ENCODE peak calls at places on chromosomes 16 and 17, in nine cellular contexts. One of them, this sample, is unnamed.

GRCh38 chr17:79841369-79842135 is 2.3 kb upstream of the CBX4 start:
- DNase-seq in left lung: no peak
- DNase-seq in iPS DF 6.9: no peak
- DNase-seq in small intestine: no peak
- DNase-seq in body of pancreas: no peak
- DNase-seq in tibial nerve: no peak
- DNase-seq in mesendoderm: no peak
- DNase-seq in GM23248: no peak
- DNase-seq in brain microvascular endothelial cell: no peak
- DNase-seq in this sample: no peak

GRCh38 chr16:22214893-22215292 is 8.8 kb downstream of the EEF2K start:
- DNase-seq in left lung: no peak
- DNase-seq in iPS DF 6.9: no peak
- DNase-seq in small intestine: no peak
- DNase-seq in body of pancreas: no peak
- DNase-seq in tibial nerve: no peak
- DNase-seq in mesendoderm: no peak
- DNase-seq in GM23248: no peak
- DNase-seq in brain microvascular endothelial cell: no peak
- DNase-seq in this sample: no peak

GRCh38 chr16:68486671-68487495 is 38.6 kb upstream of the SMPD3 start:
- DNase-seq in left lung: no peak
- DNase-seq in iPS DF 6.9: no peak
- DNase-seq in small intestine: peak; percentile 94
- DNase-seq in body of pancreas: no peak
- DNase-seq in tibial nerve: no peak
- DNase-seq in mesendoderm: no peak
- DNase-seq in GM23248: no peak
- DNase-seq in brain microvascular endothelial cell: no peak
- DNase-seq in this sample: no peak

GRCh38 chr17:59892251-59892848 is 393 bp downstream of the TUBD1 start:
- DNase-seq in left lung: peak; percentile 84
- DNase-seq in iPS DF 6.9: peak; percentile 25
- DNase-seq in small intestine: no peak
- DNase-seq in body of pancreas: no peak
- DNase-seq in tibial nerve: no peak
- DNase-seq in mesendoderm: no peak
- DNase-seq in GM23248: no peak
- DNase-seq in brain microvascular endothelial cell: no peak
- DNase-seq in this sample: no peak

GRCh38 chr17:40071720-40072480 is 9.1 kb downstream of the THRA start:
- DNase-seq in left lung: peak; percentile 89
- DNase-seq in iPS DF 6.9: no peak
- DNase-seq in small intestine: peak; percentile 91
- DNase-seq in body of pancreas: peak; percentile 87
- DNase-seq in tibial nerve: peak; percentile 79
- DNase-seq in mesendoderm: no peak
- DNase-seq in GM23248: peak; percentile 51
- DNase-seq in brain microvascular endothelial cell: no peak
- DNase-seq in this sample: no peak

GRCh38 chr16:2031081-2031577 is 4.4 kb downstream of the NHERF2 start:
- DNase-seq in left lung: no peak
- DNase-seq in iPS DF 6.9: no peak
- DNase-seq in small intestine: no peak
- DNase-seq in body of pancreas: no peak
- DNase-seq in tibial nerve: no peak
- DNase-seq in mesendoderm: no peak
- DNase-seq in GM23248: no peak
- DNase-seq in brain microvascular endothelial cell: no peak
- DNase-seq in this sample: no peak

GRCh38 chr16:642189-643049 is 791 bp downstream of the MCRIP2 start:
- DNase-seq in left lung: peak; percentile 91
- DNase-seq in iPS DF 6.9: no peak
- DNase-seq in small intestine: peak; percentile 74
- DNase-seq in body of pancreas: peak; percentile 85
- DNase-seq in tibial nerve: no peak
- DNase-seq in mesendoderm: peak; percentile 23
- DNase-seq in GM23248: peak; percentile 64
- DNase-seq in brain microvascular endothelial cell: no peak
- DNase-seq in this sample: no peak

GRCh38 chr16:80518436-80518835 is 22.4 kb upstream of the DYNLRB2 start:
- DNase-seq in left lung: no peak
- DNase-seq in iPS DF 6.9: no peak
- DNase-seq in small intestine: no peak
- DNase-seq in body of pancreas: no peak
- DNase-seq in tibial nerve: no peak
- DNase-seq in mesendoderm: peak; percentile 9
- DNase-seq in GM23248: peak; percentile 40
- DNase-seq in brain microvascular endothelial cell: no peak
- DNase-seq in this sample: no peak

GRCh38 chr16:68287276-68288251 is 23.2 kb downstream of the SLC7A6OS start:
- DNase-seq in left lung: no peak
- DNase-seq in iPS DF 6.9: no peak
- DNase-seq in small intestine: no peak
- DNase-seq in body of pancreas: no peak
- DNase-seq in tibial nerve: peak; percentile 82
- DNase-seq in mesendoderm: no peak
- DNase-seq in GM23248: peak; percentile 98
- DNase-seq in brain microvascular endothelial cell: peak; percentile 76
- DNase-seq in this sample: peak; percentile 75

GRCh38 chr17:54967621-54968258 is 714 bp downstream of the COX11 start:
- DNase-seq in left lung: no peak
- DNase-seq in iPS DF 6.9: no peak
- DNase-seq in small intestine: peak; percentile 77
- DNase-seq in body of pancreas: no peak
- DNase-seq in tibial nerve: no peak
- DNase-seq in mesendoderm: peak; percentile 67
- DNase-seq in GM23248: peak; percentile 66
- DNase-seq in brain microvascular endothelial cell: peak; percentile 11
- DNase-seq in this sample: no peak

GRCh38 chr16:15950167-15950854 is 895 bp downstream of the ABCC1 start:
- DNase-seq in left lung: no peak
- DNase-seq in iPS DF 6.9: no peak
- DNase-seq in small intestine: peak; percentile 42
- DNase-seq in body of pancreas: peak; percentile 18
- DNase-seq in tibial nerve: no peak
- DNase-seq in mesendoderm: peak; percentile 61
- DNase-seq in GM23248: peak; percentile 70
- DNase-seq in brain microvascular endothelial cell: peak; percentile 23
- DNase-seq in this sample: no peak

GRCh38 chr16:27539636-27540035 is 10.1 kb downstream of the GTF3C1 start:
- DNase-seq in left lung: no peak
- DNase-seq in iPS DF 6.9: no peak
- DNase-seq in small intestine: no peak
- DNase-seq in body of pancreas: no peak
- DNase-seq in tibial nerve: no peak
- DNase-seq in mesendoderm: no peak
- DNase-seq in GM23248: no peak
- DNase-seq in brain microvascular endothelial cell: no peak
- DNase-seq in this sample: no peak

GRCh38 chr16:27547134-27547533 is 2.6 kb downstream of the GTF3C1 start:
- DNase-seq in left lung: no peak
- DNase-seq in iPS DF 6.9: no peak
- DNase-seq in small intestine: peak; percentile 12
- DNase-seq in body of pancreas: no peak
- DNase-seq in tibial nerve: no peak
- DNase-seq in mesendoderm: no peak
- DNase-seq in GM23248: peak; percentile 90
- DNase-seq in brain microvascular endothelial cell: peak; percentile 28
- DNase-seq in this sample: peak; percentile 45

GRCh38 chr16:27547851-27548250 is 1.9 kb downstream of the GTF3C1 start:
- DNase-seq in left lung: no peak
- DNase-seq in iPS DF 6.9: no peak
- DNase-seq in small intestine: no peak
- DNase-seq in body of pancreas: no peak
- DNase-seq in tibial nerve: no peak
- DNase-seq in mesendoderm: no peak
- DNase-seq in GM23248: no peak
- DNase-seq in brain microvascular endothelial cell: no peak
- DNase-seq in this sample: no peak

GRCh38 chr16:27544671-27545070 is 5.0 kb downstream of the GTF3C1 start:
- DNase-seq in left lung: no peak
- DNase-seq in iPS DF 6.9: no peak
- DNase-seq in small intestine: no peak
- DNase-seq in body of pancreas: no peak
- DNase-seq in tibial nerve: no peak
- DNase-seq in mesendoderm: no peak
- DNase-seq in GM23248: no peak
- DNase-seq in brain microvascular endothelial cell: no peak
- DNase-seq in this sample: no peak

GRCh38 chr16:27543801-27544200 is 5.9 kb downstream of the GTF3C1 start:
- DNase-seq in left lung: no peak
- DNase-seq in iPS DF 6.9: no peak
- DNase-seq in small intestine: no peak
- DNase-seq in body of pancreas: no peak
- DNase-seq in tibial nerve: no peak
- DNase-seq in mesendoderm: no peak
- DNase-seq in GM23248: peak; percentile 21
- DNase-seq in brain microvascular endothelial cell: no peak
- DNase-seq in this sample: no peak
- H3K36me3 ChIP-seq in left lung: peaks cover 68% of the 10 kb centered on the region
- H3K36me3 ChIP-seq in iPS DF 6.9: peaks cover 35% of the 10 kb centered on the region
- H3K36me3 ChIP-seq in small intestine: peaks cover 22% of the 10 kb centered on the region
- H3K36me3 ChIP-seq in body of pancreas: peaks cover 10% of the 10 kb centered on the region
- H3K36me3 ChIP-seq in tibial nerve: peaks cover 36% of the 10 kb centered on the region
- H3K36me3 ChIP-seq in mesendoderm: peaks cover 16% of the 10 kb centered on the region
- H3K36me3 ChIP-seq in GM23248: peaks cover 43% of the 10 kb centered on the region
- H3K36me3 ChIP-seq in brain microvascular endothelial cell: peaks cover 63% of the 10 kb centered on the region
- H3K36me3 ChIP-seq in this sample: peaks cover 26% of the 10 kb centered on the region

GRCh38 chr16:10932959-10933710 is 9.1 kb downstream of the DEXI start:
- DNase-seq in left lung: no peak
- DNase-seq in iPS DF 6.9: no peak
- DNase-seq in small intestine: no peak
- DNase-seq in body of pancreas: no peak
- DNase-seq in tibial nerve: no peak
- DNase-seq in mesendoderm: no peak
- DNase-seq in GM23248: no peak
- DNase-seq in brain microvascular endothelial cell: no peak
- DNase-seq in this sample: no peak

GRCh38 chr16:10931133-10931532 is 11.1 kb downstream of the DEXI start:
- DNase-seq in left lung: no peak
- DNase-seq in iPS DF 6.9: no peak
- DNase-seq in small intestine: no peak
- DNase-seq in body of pancreas: no peak
- DNase-seq in tibial nerve: no peak
- DNase-seq in mesendoderm: no peak
- DNase-seq in GM23248: no peak
- DNase-seq in brain microvascular endothelial cell: no peak
- DNase-seq in this sample: no peak

GRCh38 chr16:10933865-10934264 is 8.4 kb downstream of the DEXI start:
- DNase-seq in left lung: no peak
- DNase-seq in iPS DF 6.9: no peak
- DNase-seq in small intestine: no peak
- DNase-seq in body of pancreas: no peak
- DNase-seq in tibial nerve: no peak
- DNase-seq in mesendoderm: no peak
- DNase-seq in GM23248: no peak
- DNase-seq in brain microvascular endothelial cell: no peak
- DNase-seq in this sample: no peak

GRCh38 chr16:10930755-10931093 is 11.5 kb downstream of the DEXI start:
- DNase-seq in left lung: no peak
- DNase-seq in iPS DF 6.9: no peak
- DNase-seq in small intestine: no peak
- DNase-seq in body of pancreas: no peak
- DNase-seq in tibial nerve: no peak
- DNase-seq in mesendoderm: no peak
- DNase-seq in GM23248: no peak
- DNase-seq in brain microvascular endothelial cell: no peak
- DNase-seq in this sample: no peak

DNA sequence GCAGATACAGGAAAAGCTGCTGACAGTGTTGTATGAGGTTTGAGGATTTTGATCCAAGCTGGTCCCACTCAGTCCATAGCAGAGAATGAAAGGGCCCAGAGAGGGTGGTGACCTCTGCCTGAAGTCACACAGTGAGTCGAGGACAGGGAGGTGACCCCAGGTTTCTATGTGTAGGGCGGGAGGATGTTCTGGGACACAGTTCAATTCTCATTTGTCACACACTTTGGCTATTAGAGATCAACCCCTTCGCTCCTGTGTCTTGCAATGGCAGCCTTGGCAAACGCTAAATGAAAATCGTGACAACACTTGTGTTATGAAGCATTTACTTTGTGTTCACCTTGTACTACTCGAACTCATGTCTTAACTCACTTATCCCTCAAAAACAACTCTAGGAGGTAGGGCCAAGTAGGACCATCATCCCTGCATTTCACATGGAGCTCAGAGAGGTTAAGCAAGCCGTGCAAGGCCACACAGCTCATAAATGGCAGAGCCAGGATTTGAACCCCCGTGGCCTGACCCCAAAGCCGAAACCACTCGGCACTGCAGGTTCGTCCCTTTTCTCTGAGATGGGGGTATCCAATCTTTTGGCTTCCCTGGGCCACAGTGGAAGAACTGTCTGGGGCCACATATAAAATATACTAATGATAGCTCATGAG is 10.2 kb downstream of the DEXI start:
- DNase-seq in left lung: no peak
- DNase-seq in iPS DF 6.9: no peak
- DNase-seq in small intestine: no peak
- DNase-seq in body of pancreas: no peak
- DNase-seq in tibial nerve: no peak
- DNase-seq in mesendoderm: no peak
- DNase-seq in GM23248: no peak
- DNase-seq in brain microvascular endothelial cell: no peak
- DNase-seq in this sample: no peak
- H3K36me3 ChIP-seq in left lung: peaks cover 28% of the 10 kb centered on the region
- H3K36me3 ChIP-seq in iPS DF 6.9: peaks cover 4% of the 10 kb centered on the region
- H3K36me3 ChIP-seq in small intestine: peaks cover 7% of the 10 kb centered on the region
- H3K36me3 ChIP-seq in body of pancreas: no peaks in the 10 kb centered on the region
- H3K36me3 ChIP-seq in tibial nerve: no peaks in the 10 kb centered on the region
- H3K36me3 ChIP-seq in mesendoderm: no peaks in the 10 kb centered on the region
- H3K36me3 ChIP-seq in GM23248: no peaks in the 10 kb centered on the region
- H3K36me3 ChIP-seq in brain microvascular endothelial cell: peaks cover 17% of the 10 kb centered on the region
- H3K36me3 ChIP-seq in this sample: peaks cover 15% of the 10 kb centered on the region

DNA sequence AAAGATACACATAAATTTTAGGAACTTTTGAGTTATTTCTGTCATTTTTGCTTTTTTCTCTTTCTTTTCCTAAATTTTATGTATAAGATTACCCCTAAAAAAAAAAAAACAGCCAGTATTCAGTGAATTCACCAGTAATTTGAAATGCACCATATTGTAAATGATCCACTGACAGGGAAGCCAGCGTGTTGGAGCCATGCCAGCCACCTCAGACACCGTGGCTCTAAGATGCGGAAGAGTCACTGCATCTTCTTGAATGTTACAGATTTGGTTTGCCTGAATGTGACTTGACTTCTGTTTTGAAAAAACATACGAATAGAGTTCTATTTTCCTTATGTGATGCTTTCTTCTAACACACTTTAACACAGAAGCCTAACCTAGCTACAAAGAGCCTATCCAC is 37.4 kb downstream of the CLUAP1 start:
- DNase-seq in left lung: no peak
- DNase-seq in iPS DF 6.9: no peak
- DNase-seq in small intestine: no peak
- DNase-seq in body of pancreas: no peak
- DNase-seq in tibial nerve: no peak
- DNase-seq in mesendoderm: no peak
- DNase-seq in GM23248: no peak
- DNase-seq in brain microvascular endothelial cell: no peak
- DNase-seq in this sample: no peak
- H3K36me3 ChIP-seq in left lung: peaks cover 64% of the 10 kb centered on the region
- H3K36me3 ChIP-seq in iPS DF 6.9: peaks cover 7% of the 10 kb centered on the region
- H3K36me3 ChIP-seq in small intestine: no peaks in the 10 kb centered on the region
- H3K36me3 ChIP-seq in body of pancreas: no peaks in the 10 kb centered on the region
- H3K36me3 ChIP-seq in tibial nerve: no peaks in the 10 kb centered on the region
- H3K36me3 ChIP-seq in mesendoderm: no peaks in the 10 kb centered on the region
- H3K36me3 ChIP-seq in GM23248: no peaks in the 10 kb centered on the region
- H3K36me3 ChIP-seq in brain microvascular endothelial cell: no peaks in the 10 kb centered on the region
- H3K36me3 ChIP-seq in this sample: peaks cover 13% of the 10 kb centered on the region

GRCh38 chr17:511001-511690 is 158.5 kb upstream of the RPH3AL start:
- DNase-seq in left lung: no peak
- DNase-seq in iPS DF 6.9: no peak
- DNase-seq in small intestine: no peak
- DNase-seq in body of pancreas: no peak
- DNase-seq in tibial nerve: peak; percentile 33
- DNase-seq in mesendoderm: no peak
- DNase-seq in GM23248: peak; percentile 94
- DNase-seq in brain microvascular endothelial cell: peak; percentile 50
- DNase-seq in this sample: peak; percentile 80
- H3K36me3 ChIP-seq in left lung: peaks cover 1% of the 10 kb centered on the region
- H3K36me3 ChIP-seq in iPS DF 6.9: no peaks in the 10 kb centered on the region
- H3K36me3 ChIP-seq in small intestine: no peaks in the 10 kb centered on the region
- H3K36me3 ChIP-seq in body of pancreas: no peaks in the 10 kb centered on the region
- H3K36me3 ChIP-seq in tibial nerve: no peaks in the 10 kb centered on the region
- H3K36me3 ChIP-seq in mesendoderm: no peaks in the 10 kb centered on the region
- H3K36me3 ChIP-seq in GM23248: no peaks in the 10 kb centered on the region
- H3K36me3 ChIP-seq in brain microvascular endothelial cell: no peaks in the 10 kb centered on the region
- H3K36me3 ChIP-seq in this sample: no peaks in the 10 kb centered on the region